ENCODE peak calls at places on chromosomes 7 and 10, in ten cellular contexts. R, T, Y, D, U, X, H, L, P and M are unnamed samples.

GRCh38 chr7:111855161-111855841 is 293.0 kb upstream of the IMMP2L start:
- DNase-seq in Y (peak), H (peak), P (no peak), D (no peak), T (no peak), R (peak), U (peak), L (peak), X (peak), M (peak)

GRCh38 chr10:102111276-102111675 is 8.9 kb downstream of the LDB1 start:
- DNase-seq in T (no peak), U (no peak), R (no peak), L (no peak), D (no peak), X (no peak), Y (no peak), H (no peak), P (no peak), M (no peak)

GRCh38 chr7:1169409-1170368 is 9.7 kb upstream of the ZFAND2A start:
- DNase-seq in L (peak), H (peak), D (peak), T (peak), X (peak), P (peak), R (peak), U (peak), Y (peak), M (peak)

GRCh38 chr7:140475747-140476333 is 3.5 kb downstream of the MKRN1 start:
- DNase-seq in H (peak), P (no peak), L (peak), U (peak), R (no peak), Y (peak), T (peak), D (no peak), X (peak), M (peak)

GRCh38 chr7:29649876-29650275 is 86.2 kb downstream of the PRR15 start:
- DNase-seq in H (no peak), Y (no peak), L (no peak), P (no peak), T (no peak), X (no peak), D (no peak), U (no peak), R (no peak), M (no peak)

GRCh38 chr7:23938937-23939552 is 229.0 kb downstream of the STK31 start:
- DNase-seq in U (peak), R (no peak), Y (peak), T (peak), P (no peak), L (peak), D (no peak), H (peak), X (peak), M (peak)

GRCh38 chr10:87845624-87846377 is 17.5 kb downstream of the KLLN start:
- DNase-seq in T (no peak), P (no peak), U (peak), X (peak), Y (peak), D (no peak), H (no peak), L (no peak), R (no peak), M (peak)

GRCh38 chr7:105691029-105691691 is 109.9 kb upstream of the EFCAB10 start:
- DNase-seq in H (no peak), L (no peak), X (peak), R (peak), P (no peak), Y (peak), U (peak), T (no peak), D (no peak), M (peak)

GRCh38 chr10:34854147-34854601 is 39.1 kb upstream of the PARD3 start:
- DNase-seq in X (peak), L (no peak), R (no peak), U (peak), T (no peak), H (no peak), D (no peak), Y (peak), P (no peak), M (peak)

GRCh38 chr10:37675449-37675848 is 182.0 kb downstream of the ZNF248 start:
- DNase-seq in U (no peak), L (no peak), T (no peak), H (no peak), D (no peak), R (no peak), X (no peak), P (no peak), Y (no peak), M (no peak)

GRCh38 chr10:56604624-56605023 is 243.6 kb upstream of the ZWINT start:
- DNase-seq in X (no peak), Y (no peak), P (no peak), U (no peak), D (no peak), H (no peak), T (no peak), R (no peak), L (no peak), M (no peak)

GRCh38 chr10:44306762-44307161 is 78.1 kb downstream of the CXCL12 start:
- DNase-seq in T (no peak), P (no peak), Y (peak), R (no peak), D (no peak), L (no peak), X (no peak), H (no peak), U (no peak), M (no peak)
- TF ChIP-seq CTCF in T (no peak), P (no peak), Y (no peak), R (no peak), D (no peak), L (peak), X (peak), H (no peak), U (peak), M (no peak)

GRCh38 chr7:55561756-55562155 is 10.5 kb downstream of the VOPP1 start:
- DNase-seq in U (no peak), R (no peak), L (no peak), X (no peak), T (no peak), D (no peak), P (no peak), Y (no peak), H (no peak), M (no peak)
- TF ChIP-seq CTCF in U (no peak), R (no peak), L (no peak), X (no peak), T (no peak), D (no peak), P (no peak), Y (no peak), H (no peak), M (no peak)

GRCh38 chr7:6430271-6430940 is 17.3 kb downstream of the DAGLB start:
- DNase-seq in P (no peak), R (no peak), T (no peak), X (peak), L (no peak), H (no peak), Y (peak), D (no peak), U (peak), M (peak)
- TF ChIP-seq CTCF in P (no peak), R (no peak), T (no peak), X (peak), L (peak), H (no peak), Y (peak), D (no peak), U (peak), M (no peak)

GRCh38 chr10:119726291-119727261 is 726 bp downstream of the INPP5F start:
- DNase-seq in Y (no peak), L (peak), X (no peak), U (no peak), T (peak), R (no peak), D (no peak), P (no peak), H (no peak), M (no peak)

GRCh38 chr10:119724630-119725549 is 960 bp upstream of the INPP5F start:
- DNase-seq in Y (peak), P (no peak), X (peak), T (peak), R (no peak), D (no peak), U (peak), H (no peak), L (no peak), M (peak)

GRCh38 chr10:119723161-119723560 is 2.7 kb upstream of the INPP5F start:
- DNase-seq in H (no peak), L (no peak), X (no peak), Y (no peak), P (no peak), T (no peak), R (no peak), U (no peak), D (no peak), M (no peak)

GRCh38 chr10:119723624-119724023 is 2.2 kb upstream of the INPP5F start:
- DNase-seq in U (no peak), X (no peak), R (no peak), L (no peak), D (no peak), H (no peak), Y (no peak), T (no peak), P (no peak), M (no peak)

GRCh38 chr10:119725550-119726290 is at the start of gene INPP5F:
- DNase-seq in P (peak), H (peak), R (peak), X (peak), T (peak), Y (peak), L (peak), D (peak), U (peak), M (peak)
- TF ChIP-seq CTCF in P (peak), H (no peak), R (peak), X (peak), T (no peak), Y (peak), L (peak), D (no peak), U (no peak), M (peak)

DNA sequence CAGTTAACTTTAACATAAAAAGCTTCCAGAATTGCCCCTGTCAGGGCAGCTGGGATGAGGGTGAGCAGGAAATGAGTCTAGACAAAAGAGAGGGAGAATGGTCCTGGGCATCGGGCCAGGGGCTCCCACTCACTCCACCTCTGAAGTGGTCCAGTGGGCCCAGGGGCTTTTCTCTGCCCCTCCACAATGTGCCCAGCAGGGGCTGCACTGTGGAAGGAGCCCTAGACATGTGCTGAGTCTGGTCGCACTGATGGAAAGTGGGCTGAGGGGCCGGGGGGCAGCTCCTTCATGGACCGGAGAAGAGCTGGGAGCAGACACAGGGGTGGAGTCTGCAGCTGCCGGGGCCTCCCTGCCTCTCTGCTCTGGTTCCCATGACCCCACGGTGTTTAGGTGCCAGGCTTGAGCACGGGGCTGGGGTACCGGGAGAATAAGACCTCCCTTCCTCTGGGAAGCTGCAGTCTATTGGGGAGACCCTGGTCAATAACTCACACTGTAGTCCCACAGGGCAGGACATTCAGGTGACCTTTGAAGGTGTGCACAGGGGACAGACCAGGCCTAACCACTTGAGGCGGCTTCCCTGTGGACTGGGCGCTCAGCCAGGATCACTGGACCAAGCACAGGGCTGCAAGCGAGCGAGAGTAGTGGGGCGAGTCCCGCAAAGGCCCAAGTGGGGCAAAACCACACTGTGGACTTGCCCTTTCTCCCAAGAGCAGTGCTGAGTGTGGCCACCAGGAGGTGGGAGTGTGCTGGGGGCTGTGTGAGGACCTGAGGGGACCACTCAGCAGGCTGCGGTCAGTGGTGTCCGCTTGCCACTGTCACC is 6.1 kb downstream of the ADCY1 start:
- DNase-seq in R (no peak), X (no peak), H (peak), P (no peak), D (peak), U (no peak), L (no peak), Y (no peak), T (peak), M (no peak)
- TF ChIP-seq CTCF in R (no peak), X (peak), H (no peak), P (peak), D (no peak), U (peak), L (peak), Y (peak), T (peak), M (peak)

GRCh38 chr7:121313220-121313792 is 15.5 kb upstream of the WNT16 start:
- DNase-seq in X (no peak), U (no peak), R (no peak), L (no peak), P (no peak), Y (no peak), D (no peak), H (no peak), T (no peak), M (no peak)

GRCh38 chr7:121313793-121314676 is 14.8 kb upstream of the WNT16 start:
- DNase-seq in D (no peak), H (no peak), Y (peak), X (peak), L (no peak), R (no peak), T (no peak), P (no peak), U (peak), M (peak)
- TF ChIP-seq CTCF in D (no peak), H (no peak), Y (no peak), X (no peak), L (no peak), R (no peak), T (no peak), P (no peak), U (no peak), M (no peak)

GRCh38 chr7:47939425-47940036 is 8.7 kb downstream of the PKD1L1 start:
- DNase-seq in X (no peak), T (no peak), D (no peak), R (no peak), H (no peak), L (no peak), U (no peak), Y (no peak), P (no peak), M (no peak)

GRCh38 chr7:47937065-47937687 is 11.1 kb downstream of the PKD1L1 start:
- DNase-seq in U (no peak), H (no peak), Y (no peak), L (no peak), P (no peak), D (no peak), T (peak), X (peak), R (no peak), M (no peak)

GRCh38 chr7:47938574-47939165 is 9.6 kb downstream of the PKD1L1 start:
- DNase-seq in T (no peak), P (no peak), U (no peak), Y (peak), H (no peak), R (no peak), L (no peak), D (no peak), X (no peak), M (no peak)

GRCh38 chr7:47936323-47936722 is 11.9 kb downstream of the PKD1L1 start:
- DNase-seq in Y (no peak), H (no peak), L (no peak), X (no peak), P (no peak), D (no peak), T (no peak), R (no peak), U (no peak), M (no peak)

DNA sequence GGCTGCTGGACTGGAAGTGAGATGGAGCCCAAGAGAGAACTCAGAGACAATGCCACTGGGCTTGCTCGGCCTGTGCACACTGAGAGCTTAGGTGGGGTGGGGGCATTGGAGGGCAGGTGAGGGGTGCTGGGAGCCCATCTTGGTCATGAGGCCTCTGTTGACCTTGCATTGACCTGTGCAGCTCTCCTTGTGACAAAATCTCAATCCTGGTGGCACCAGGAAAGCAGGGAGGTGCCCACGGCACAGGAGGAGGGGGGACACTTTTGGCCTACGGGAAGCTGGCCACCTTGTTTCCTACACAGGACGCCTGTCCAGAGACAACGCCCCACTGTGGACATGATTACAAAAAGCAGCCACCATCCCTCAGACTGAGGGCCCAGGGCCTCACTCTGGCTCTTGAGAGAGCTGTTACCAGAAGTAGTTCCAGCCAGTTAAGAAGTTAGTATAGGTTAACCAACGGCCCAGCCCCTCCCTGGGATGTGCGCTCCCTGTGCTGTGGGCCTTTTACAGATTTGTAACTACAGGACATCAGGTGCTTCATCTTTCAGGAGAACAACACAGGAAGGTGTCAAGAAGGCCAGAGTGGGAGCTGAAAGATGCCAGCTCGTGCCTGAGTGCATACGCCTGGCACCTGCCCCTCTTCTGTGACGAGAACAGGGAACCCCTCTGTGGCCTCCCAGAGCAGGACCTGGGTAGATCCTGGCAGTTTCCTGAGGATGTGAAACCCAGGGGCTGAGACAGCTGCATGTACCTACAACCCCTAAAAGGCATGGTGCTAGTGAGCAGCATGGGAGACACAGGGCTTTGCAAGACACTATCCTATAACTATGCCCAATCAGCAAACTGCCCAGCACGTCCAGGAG is 10.3 kb downstream of the PKD1L1 start:
- DNase-seq in D (no peak), U (no peak), T (no peak), X (no peak), Y (no peak), L (no peak), P (no peak), H (no peak), R (no peak), M (no peak)
- TF ChIP-seq CTCF in D (no peak), U (no peak), T (no peak), X (no peak), Y (no peak), L (no peak), P (no peak), H (no peak), R (no peak), M (no peak)